ENCODE peak calls at places on chromosomes 6 and 20, in seven cellular contexts. G is dorsolateral prefrontal cortex; Y is activated CD8-positive, alpha-beta T cell treated with anti-CD3 and anti-CD28 coated beads for 36 hours; V is lower lobe of right lung; Z is RWPE1; C is esophagus muscularis mucosa; O is heart left ventricle. A is an unnamed sample.

GRCh38 chr6:78500299-78501089 is 366.9 kb upstream of the IRAK1BP1 start:
- DNase-seq in G (no peak), Y (no peak), V (no peak), Z (no peak), C (no peak), O (no peak), A (no peak)

GRCh38 chr6:30341728-30342127 is 3.2 kb upstream of the RPP21 start:
- DNase-seq in G (no peak), Y (no peak), V (no peak), Z (no peak), C (no peak), O (no peak), A (no peak)

GRCh38 chr20:59004493-59004762 is 2.6 kb downstream of the CTSZ start:
- DNase-seq in G (no peak), Y (peak), V (peak), Z (no peak), C (no peak), O (peak), A (no peak)

GRCh38 chr6:70686548-70687133 is 19.0 kb downstream of the SMAP1 start:
- DNase-seq in G (no peak), Y (no peak), V (no peak), Z (peak), C (no peak), O (no peak), A (no peak)

GRCh38 chr20:45842169-45842812 is 8.7 kb downstream of the SNX21 start:
- DNase-seq in G (no peak), Y (no peak), V (no peak), Z (no peak), C (no peak), O (no peak), A (no peak)

GRCh38 chr6:27238010-27238983 is 9.2 kb upstream of the PRSS16 start:
- DNase-seq in G (no peak), Y (no peak), V (no peak), Z (no peak), C (no peak), O (no peak), A (no peak)

GRCh38 chr6:42293579-42293978 is 75.9 kb upstream of the MRPS10 start:
- DNase-seq in G (no peak), Y (no peak), V (no peak), Z (no peak), C (no peak), O (no peak), A (no peak)

GRCh38 chr6:37017606-37018005 is 12.2 kb downstream of the FGD2 start:
- DNase-seq in G (no peak), Y (no peak), V (no peak), Z (no peak), C (no peak), O (no peak), A (no peak)

GRCh38 chr6:25547797-25548196 is 104.2 kb upstream of the SCGN start:
- DNase-seq in G (no peak), Y (no peak), V (no peak), Z (no peak), C (no peak), O (no peak), A (no peak)

GRCh38 chr6:169190970-169191369 is 62.7 kb downstream of the THBS2 start:
- DNase-seq in G (no peak), Y (no peak), V (no peak), Z (no peak), C (peak), O (no peak), A (no peak)

GRCh38 chr6:37897321-37897720 is 77.8 kb downstream of the ZFAND3 start:
- DNase-seq in G (no peak), Y (no peak), V (no peak), Z (peak), C (no peak), O (no peak), A (no peak)

GRCh38 chr20:1462834-1463233 is 3.8 kb downstream of the NSFL1C start:
- DNase-seq in G (no peak), Y (no peak), V (no peak), Z (no peak), C (no peak), O (no peak), A (no peak)

GRCh38 chr20:32582659-32583580 is 2.2 kb downstream of the NOL4L start:
- DNase-seq in G (no peak), Y (peak), V (no peak), Z (no peak), C (no peak), O (no peak), A (no peak)

GRCh38 chr6:149423946-149424440 is 23.9 kb downstream of the SUMO4 start:
- DNase-seq in G (no peak), Y (no peak), V (no peak), Z (no peak), C (peak), O (no peak), A (no peak)

DNA sequence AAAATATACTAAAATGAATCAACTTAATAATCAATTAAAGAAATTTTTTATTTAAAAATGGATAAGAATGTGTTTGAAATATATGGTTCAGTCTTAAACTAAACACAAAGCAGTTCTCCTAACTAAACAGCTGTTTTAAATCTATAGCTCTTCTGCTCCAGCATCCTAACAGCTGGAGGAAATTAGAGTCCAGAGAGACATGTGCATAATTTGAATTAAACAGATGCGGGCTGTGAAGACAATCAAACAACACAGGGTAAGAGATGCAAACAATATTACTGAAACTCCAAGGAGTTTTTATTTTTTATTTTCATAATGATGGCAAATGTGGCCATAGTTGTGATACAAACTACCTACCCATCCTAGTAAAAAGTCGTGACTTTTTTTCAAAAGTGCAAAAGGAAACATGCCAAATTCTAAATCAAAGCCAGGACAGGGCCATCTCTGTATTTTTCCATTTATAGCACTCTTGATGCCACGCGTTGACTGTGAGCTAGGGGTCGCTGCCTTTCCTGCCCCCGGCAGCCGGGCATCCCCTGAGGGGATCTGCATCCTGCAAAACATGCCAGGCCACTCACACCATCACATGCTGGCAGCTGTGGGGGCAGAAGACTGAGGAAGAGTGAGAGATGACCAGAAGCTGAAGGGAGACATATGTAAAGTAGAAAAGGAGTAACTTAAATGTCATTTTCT is 310.6 kb downstream of the PRKN start:
- DNase-seq in G (no peak), Y (no peak), V (no peak), Z (no peak), C (no peak), O (no peak), A (no peak)
- TF ChIP-seq CTCF in G (no peak), Y (no peak), V (no peak), Z (no peak), C (no peak), O (no peak), A (no peak)

GRCh38 chr6:15247750-15248450 is 2.0 kb downstream of the JARID2 start:
- DNase-seq in G (peak), Y (peak), V (peak), Z (peak), C (no peak), O (peak), A (no peak)
- TF ChIP-seq CTCF in G (peak), Y (no peak), V (peak), Z (peak), C (peak), O (peak), A (no peak)

GRCh38 chr20:15511551-15511950 is 1061.7 kb downstream of the KIF16B start:
- DNase-seq in G (no peak), Y (no peak), V (no peak), Z (no peak), C (no peak), O (no peak), A (no peak)

GRCh38 chr20:15512916-15513315 is 1060.3 kb downstream of the KIF16B start:
- DNase-seq in G (no peak), Y (no peak), V (no peak), Z (no peak), C (no peak), O (no peak), A (no peak)

DNA sequence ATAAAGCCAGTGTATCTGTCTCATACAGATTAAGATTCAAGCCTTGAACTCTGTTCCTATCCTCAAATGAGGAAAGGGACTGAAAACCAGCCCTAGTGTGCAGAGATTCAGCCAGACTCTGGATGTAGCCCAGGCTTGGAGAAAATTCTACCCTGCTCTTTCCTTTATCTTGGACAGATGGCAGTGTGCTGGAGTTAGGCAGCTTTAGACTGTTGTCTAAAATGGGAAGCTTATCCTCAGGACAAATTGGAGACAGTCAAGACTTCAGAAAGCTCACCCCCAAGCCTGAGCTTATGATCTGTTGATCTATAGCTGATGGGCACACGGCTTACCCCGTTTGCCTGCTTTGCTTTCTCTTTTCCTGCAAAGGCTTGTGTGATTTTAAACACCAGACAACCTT is 1057.5 kb downstream of the KIF16B start:
- DNase-seq in G (no peak), Y (no peak), V (no peak), Z (no peak), C (no peak), O (no peak), A (no peak)
- TF ChIP-seq CTCF in G (no peak), Y (no peak), V (no peak), Z (no peak), C (no peak), O (no peak), A (peak)

GRCh38 chr20:25485872-25486271 is 78.4 kb downstream of the GINS1 start:
- DNase-seq in G (no peak), Y (no peak), V (no peak), Z (no peak), C (no peak), O (no peak), A (no peak)

GRCh38 chr20:25484911-25485511 is 77.5 kb downstream of the GINS1 start:
- DNase-seq in G (no peak), Y (no peak), V (no peak), Z (peak), C (no peak), O (peak), A (no peak)

GRCh38 chr20:25486377-25486776 is 78.9 kb downstream of the GINS1 start:
- DNase-seq in G (no peak), Y (peak), V (no peak), Z (no peak), C (no peak), O (peak), A (no peak)

GRCh38 chr20:25483431-25484132 is 76.1 kb downstream of the GINS1 start:
- DNase-seq in G (no peak), Y (no peak), V (no peak), Z (no peak), C (no peak), O (peak), A (no peak)

DNA sequence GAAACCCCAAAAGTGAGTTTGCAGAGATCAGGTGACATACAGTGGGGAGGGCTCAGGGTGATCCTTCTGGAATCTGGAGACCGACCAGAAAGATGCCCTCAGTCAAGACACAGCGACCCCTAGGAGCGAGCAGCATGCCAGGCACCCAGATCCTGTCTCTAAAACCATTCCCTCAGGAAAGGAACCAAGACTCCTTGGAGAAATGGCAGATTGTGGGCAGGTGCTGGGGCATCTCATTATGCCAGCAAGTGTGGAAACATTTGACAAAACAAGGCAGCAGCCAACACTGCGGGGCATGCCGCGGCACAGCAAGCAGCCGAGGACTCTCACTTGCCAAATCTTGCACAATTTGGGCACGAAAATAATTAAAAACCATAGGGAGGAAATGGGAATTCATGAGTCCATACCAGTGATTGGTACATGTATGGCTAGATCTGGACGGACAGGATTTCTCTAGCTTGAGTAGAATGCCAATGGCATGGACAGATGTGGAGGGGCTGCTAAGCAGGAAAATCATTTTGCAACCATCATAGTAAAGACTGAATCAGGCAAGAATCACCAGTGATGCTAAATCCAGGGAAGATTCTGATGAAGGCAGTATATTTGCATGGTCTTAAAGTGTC is 76.9 kb downstream of the GINS1 start:
- DNase-seq in G (no peak), Y (no peak), V (no peak), Z (peak), C (no peak), O (peak), A (no peak)
- TF ChIP-seq CTCF in G (peak), Y (no peak), V (no peak), Z (peak), C (no peak), O (no peak), A (no peak)

GRCh38 chr20:57221916-57222630 is 44.4 kb downstream of the BMP7 start:
- DNase-seq in G (no peak), Y (no peak), V (no peak), Z (no peak), C (no peak), O (no peak), A (no peak)

GRCh38 chr20:57225197-57225733 is 41.2 kb downstream of the BMP7 start:
- DNase-seq in G (no peak), Y (no peak), V (no peak), Z (no peak), C (no peak), O (no peak), A (no peak)

GRCh38 chr20:57222631-57222950 is 43.9 kb downstream of the BMP7 start:
- DNase-seq in G (no peak), Y (no peak), V (no peak), Z (no peak), C (no peak), O (no peak), A (no peak)

GRCh38 chr20:57224641-57225138 is 41.8 kb downstream of the BMP7 start:
- DNase-seq in G (no peak), Y (no peak), V (no peak), Z (no peak), C (no peak), O (no peak), A (peak)

DNA sequence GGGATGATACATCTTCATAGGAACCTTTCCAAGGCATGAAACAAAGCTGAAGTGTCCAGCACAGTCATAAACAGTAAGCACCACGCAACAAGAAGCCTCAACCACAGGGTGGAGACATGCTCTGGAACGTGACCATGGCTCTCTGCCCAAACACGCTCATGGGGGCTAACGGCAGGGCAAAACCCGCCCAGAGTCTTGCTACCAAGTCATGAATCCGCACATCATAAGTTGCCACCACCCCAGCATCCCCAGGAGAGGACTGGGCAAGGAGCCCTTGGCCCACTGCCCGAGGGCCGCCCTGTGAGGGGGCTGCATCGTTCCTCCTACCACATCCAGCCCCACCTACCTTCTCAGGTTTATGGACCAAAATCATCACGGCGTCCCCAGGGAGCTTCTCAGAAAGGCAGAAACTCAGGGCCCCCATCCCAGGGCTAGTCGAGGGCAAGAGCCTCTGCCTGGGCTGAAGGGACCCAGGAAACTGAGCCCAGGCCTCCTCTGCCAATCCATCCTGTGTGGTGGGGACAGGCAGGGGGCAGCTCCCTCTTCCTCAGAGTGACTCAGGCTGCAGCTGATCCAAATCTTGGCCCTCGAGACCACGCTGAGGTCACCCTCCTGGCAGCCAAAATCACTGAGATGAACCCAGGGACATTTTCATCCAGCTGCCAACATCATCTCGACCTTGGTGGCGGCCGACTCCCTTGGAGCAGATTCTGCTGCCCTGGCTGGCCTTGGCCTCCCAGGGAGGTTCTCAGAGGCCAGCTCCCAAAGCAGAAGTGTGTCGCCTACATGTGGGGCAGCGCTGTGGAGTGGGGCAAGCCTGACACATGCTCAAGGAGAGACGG is 42.6 kb downstream of the BMP7 start:
- DNase-seq in G (no peak), Y (no peak), V (no peak), Z (peak), C (no peak), O (no peak), A (no peak)
- TF ChIP-seq CTCF in G (no peak), Y (no peak), V (no peak), Z (no peak), C (no peak), O (no peak), A (peak)

DNA sequence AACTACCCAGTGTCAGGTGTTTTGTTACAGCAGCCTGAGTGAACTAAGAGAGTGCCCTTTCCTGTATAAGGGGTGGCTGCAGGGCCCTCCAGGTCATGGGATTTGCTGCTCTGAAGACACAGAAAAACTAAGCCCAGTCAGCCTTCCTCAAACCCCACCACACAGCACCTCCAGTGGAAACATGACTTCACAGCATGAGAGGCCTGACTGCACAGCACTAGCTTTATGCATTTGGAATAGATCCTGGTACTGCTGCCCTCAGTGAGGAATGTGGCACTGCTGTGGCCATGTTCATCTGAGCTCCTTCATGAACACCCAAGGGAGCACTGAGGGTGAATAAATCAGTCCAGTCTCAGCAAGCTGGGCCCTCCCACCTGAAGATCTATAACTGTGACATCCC is 296.1 kb upstream of the FOXQ1 start:
- DNase-seq in G (no peak), Y (no peak), V (no peak), Z (no peak), C (no peak), O (no peak), A (no peak)
- TF ChIP-seq CTCF in G (no peak), Y (no peak), V (no peak), Z (no peak), C (no peak), O (no peak), A (peak)

DNA sequence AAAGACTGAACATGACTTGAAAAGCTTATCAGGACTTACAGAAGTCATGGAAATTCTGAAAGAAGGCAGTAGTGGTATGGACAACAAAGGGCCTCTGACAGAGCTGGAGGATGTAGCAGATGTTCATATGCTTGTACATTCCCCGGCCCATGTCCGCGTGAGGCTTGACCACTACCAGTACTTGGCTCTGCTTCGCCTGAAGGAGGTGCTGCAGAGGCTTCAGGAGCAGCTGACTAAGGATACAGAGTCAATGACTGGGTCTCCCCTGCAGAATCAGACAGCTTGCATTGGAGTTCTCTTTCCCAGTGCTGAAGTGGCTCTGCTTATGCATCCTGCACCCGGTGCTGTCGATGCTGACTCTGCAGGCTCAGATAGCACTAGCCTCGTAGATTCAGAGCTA is 29.2 kb downstream of the TAF11 start:
- DNase-seq in G (no peak), Y (no peak), V (no peak), Z (no peak), C (no peak), O (no peak), A (no peak)
- TF ChIP-seq CTCF in G (no peak), Y (no peak), V (no peak), Z (no peak), C (no peak), O (no peak), A (no peak)

DNA sequence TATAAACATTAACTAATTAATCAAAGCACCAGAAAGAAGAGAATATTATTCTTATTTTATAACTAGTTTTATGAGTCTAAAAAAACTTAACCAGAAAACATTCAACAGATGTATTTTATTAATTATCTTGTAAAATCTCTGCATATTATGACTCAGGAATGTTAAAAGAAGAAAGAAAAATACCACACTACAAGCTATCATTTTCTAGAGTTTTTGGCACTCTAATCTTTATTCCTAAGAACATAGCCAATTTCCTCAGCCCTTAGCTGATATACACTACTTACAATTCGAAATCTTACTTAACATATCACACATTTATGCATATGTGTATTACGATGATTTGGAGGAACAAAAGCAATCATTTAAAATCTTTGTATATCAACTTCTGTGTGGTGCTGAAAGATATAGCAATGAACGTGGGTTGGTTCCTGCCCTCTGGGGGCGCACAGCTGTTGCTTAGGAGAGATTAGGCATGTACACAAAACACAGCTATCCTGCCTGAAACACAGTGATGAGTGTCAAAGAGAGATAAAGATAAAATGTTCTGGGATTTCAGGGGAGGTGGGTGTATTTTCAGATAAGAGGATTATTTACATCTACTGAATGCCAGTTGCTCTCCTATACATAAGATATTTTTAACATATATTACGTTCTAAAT is 404.5 kb downstream of the SYNE1 start:
- DNase-seq in G (no peak), Y (peak), V (no peak), Z (no peak), C (no peak), O (no peak), A (no peak)
- TF ChIP-seq CTCF in G (no peak), Y (peak), V (no peak), Z (no peak), C (no peak), O (no peak), A (peak)

GRCh38 chr20:52812231-52812847 is 159.8 kb upstream of the TSHZ2 start:
- DNase-seq in G (no peak), Y (peak), V (no peak), Z (no peak), C (no peak), O (no peak), A (no peak)
- TF ChIP-seq CTCF in G (no peak), Y (no peak), V (no peak), Z (no peak), C (no peak), O (no peak), A (no peak)

A was measured in D721Med.